ENCODE peak calls at places on chromosomes 1 and 21, in ten cellular contexts. O is CD8-positive, alpha-beta T cell; H is PC-3; V is HepG2; D is left lung; W is upper lobe of left lung; Y is K562; Z is psoas muscle; N is pancreas; S is upper lobe of right lung. J is an unnamed sample.

GRCh38 chr1:58528518-58528917 is 18.0 kb downstream of the OMA1 start:
- ATAC-seq in Z (peak; percentile 51), Y (no peak), O (no peak), S (no peak), V (no peak), D (no peak), W (peak; percentile 91), N (peak; percentile 22), H (no peak), J (peak; percentile 73)

GRCh38 chr1:7478797-7479499 is 292.1 kb upstream of the VAMP3 start:
- ATAC-seq in Z (no peak), Y (no peak), S (peak; percentile 90), D (peak; percentile 47), N (peak; percentile 53), W (peak; percentile 77), H (no peak), O (no peak), V (no peak), J (peak; percentile 80)

GRCh38 chr1:191240925-191241324 is 763.3 kb upstream of the BRINP3 start:
- ATAC-seq in D (no peak), H (peak; percentile 71), V (no peak), S (no peak), W (no peak), O (no peak), Z (no peak), Y (no peak), N (no peak), J (no peak)

GRCh38 chr21:43854773-43855633 is 10.0 kb upstream of the AGPAT3 start:
- ATAC-seq in N (no peak), V (peak; percentile 13), O (no peak), Y (peak; percentile 96), Z (no peak), D (peak; percentile 91), S (peak; percentile 92), H (no peak), W (peak; percentile 81), J (no peak)

GRCh38 chr1:179708434-179709195 is 34.5 kb upstream of the FAM163A start:
- ATAC-seq in Y (peak; percentile 44), V (no peak), O (no peak), H (no peak), Z (no peak), N (no peak), S (no peak), W (peak; percentile 11), D (no peak), J (no peak)

GRCh38 chr1:204841798-204842197 is 28.9 kb upstream of the NFASC start:
- ATAC-seq in V (no peak), N (no peak), S (no peak), Y (no peak), W (no peak), Z (no peak), H (no peak), O (no peak), D (no peak), J (no peak)

GRCh38 chr1:25989860-25990650 is 7.8 kb downstream of the PAFAH2 start:
- ATAC-seq in D (peak; percentile 41), Y (no peak), N (no peak), Z (peak; percentile 68), V (no peak), H (peak; percentile 92), W (no peak), O (peak; percentile 19), S (peak; percentile 70), J (no peak)

GRCh38 chr21:38747796-38748195 is 57.9 kb upstream of the ETS2 start:
- ATAC-seq in W (no peak), O (no peak), V (peak; percentile 25), S (no peak), H (no peak), N (peak; percentile 15), Y (no peak), D (no peak), Z (no peak), J (no peak)

GRCh38 chr1:197619008-197619640 is 156.2 kb downstream of the DENND1B start:
- ATAC-seq in W (no peak), Z (no peak), Y (peak; percentile 43), H (peak; percentile 53), S (no peak), O (peak; percentile 44), D (peak; percentile 43), V (no peak), N (peak; percentile 33), J (no peak)

GRCh38 chr1:54016343-54017282 is 1.4 kb downstream of the LDLRAD1 start:
- ATAC-seq in H (peak; percentile 89), Z (no peak), O (no peak), N (peak; percentile 73), S (peak; percentile 80), Y (peak; percentile 24), W (no peak), V (peak; percentile 67), D (peak; percentile 90), J (no peak)

GRCh38 chr1:157773723-157774350 is 3.1 kb downstream of the FCRL2 start:
- ATAC-seq in H (no peak), O (peak; percentile 57), W (no peak), N (no peak), S (peak; percentile 36), V (peak; percentile 81), Y (peak; percentile 71), D (peak; percentile 29), Z (no peak), J (no peak)

GRCh38 chr1:118303534-118303933 is 118.5 kb upstream of the SPAG17 start:
- ATAC-seq in N (no peak), H (no peak), V (no peak), S (peak; percentile 28), Z (peak; percentile 64), O (no peak), W (no peak), D (peak; percentile 71), Y (no peak), J (no peak)

GRCh38 chr1:66395202-66396061 is 138.5 kb upstream of the SGIP1 start:
- ATAC-seq in W (peak; percentile 66), S (peak; percentile 43), D (peak; percentile 70), Y (no peak), N (no peak), V (no peak), H (no peak), Z (peak; percentile 57), O (no peak), J (peak; percentile 36)

GRCh38 chr1:17588048-17588781 is 48.7 kb downstream of the ARHGEF10L start:
- ATAC-seq in W (peak; percentile 55), Y (peak; percentile 26), D (peak; percentile 93), V (peak; percentile 85), N (peak; percentile 87), H (no peak), S (peak; percentile 77), O (no peak), Z (peak; percentile 73), J (peak; percentile 37)

DNA sequence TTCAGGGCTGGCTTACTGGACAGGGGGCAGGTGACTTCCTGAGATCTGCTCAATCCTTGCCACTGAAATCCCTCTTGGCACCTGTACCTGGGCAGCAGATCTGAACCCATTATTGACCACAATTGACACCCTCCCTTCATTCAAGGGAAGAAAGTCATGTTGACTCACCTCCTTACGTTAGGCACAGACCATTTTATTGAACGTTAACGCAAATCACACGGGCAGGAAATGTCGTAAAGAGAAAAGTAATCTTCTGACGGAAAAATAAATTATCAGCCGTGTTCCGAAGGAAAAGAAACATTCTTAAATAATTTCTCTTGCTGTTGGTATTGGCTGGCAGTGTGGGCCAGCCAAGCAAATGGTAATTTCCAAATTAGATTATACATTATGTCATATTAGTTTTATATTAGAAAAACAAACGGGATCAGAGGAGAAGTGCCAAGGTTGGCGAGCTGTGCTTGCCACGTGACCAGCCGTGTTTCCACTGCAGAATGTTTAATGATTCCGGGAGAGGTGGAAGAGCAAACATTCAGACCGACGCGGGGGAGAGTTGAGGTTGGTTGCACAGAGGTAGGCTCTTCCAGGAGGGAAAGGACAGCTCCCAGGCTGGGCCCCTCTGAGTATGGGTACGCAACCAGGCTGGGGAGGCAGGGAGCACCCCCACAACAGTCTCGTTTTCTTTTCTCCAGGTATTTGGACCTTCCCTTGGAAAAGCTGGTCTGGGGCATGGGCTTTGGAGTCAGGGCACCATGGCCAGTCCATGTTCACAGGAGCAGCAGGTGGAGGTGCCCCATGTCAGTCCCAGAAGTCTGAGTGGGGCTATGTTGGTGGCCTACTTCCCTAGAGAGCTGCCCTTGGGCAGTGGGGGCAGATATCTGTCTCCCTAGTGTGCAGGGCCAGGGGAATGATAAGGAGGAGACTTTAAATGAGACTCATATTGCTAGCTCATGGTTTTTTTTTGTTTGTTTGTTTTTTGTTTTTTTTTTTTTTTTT is 121.1 kb downstream of the FOXD2 start:
- ATAC-seq in H (peak; percentile 31), Z (no peak), O (no peak), N (peak; percentile 90), Y (no peak), D (peak; percentile 74), S (peak; percentile 70), V (peak; percentile 57), W (peak; percentile 18), J (no peak)
- TF ChIP-seq CTCF in H (no peak), Z (no peak), O (no peak), N (no peak), Y (no peak), D (no peak), S (no peak), V (no peak), W (no peak), J (no peak)

DNA sequence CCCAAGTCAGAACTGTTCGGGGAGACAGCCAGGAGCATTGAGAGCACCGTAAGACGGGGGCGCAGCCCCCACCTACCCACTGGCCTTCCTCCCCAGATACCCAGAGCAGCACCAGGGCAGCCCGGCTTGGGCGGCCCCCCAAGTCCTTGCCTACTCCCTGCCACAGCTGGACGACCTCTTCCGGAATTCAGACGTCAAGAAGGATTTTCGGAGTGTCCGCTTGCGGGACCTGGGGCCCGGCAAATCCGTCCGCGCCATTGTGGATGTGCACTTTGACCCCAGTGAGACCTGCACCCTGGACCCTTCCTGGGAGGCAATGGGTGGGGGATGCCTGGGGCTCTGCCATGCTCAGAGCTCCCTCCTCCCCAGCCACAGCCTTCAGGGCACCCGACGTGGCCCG is 26.7 kb downstream of the RNF223 start:
- ATAC-seq in W (no peak), Y (no peak), H (no peak), N (no peak), O (no peak), V (no peak), D (no peak), Z (no peak), S (no peak), J (no peak)
- H3K36me3 ChIP-seq in W (peaks cover 88% of the 10 kb centered on the region), Y (peaks cover 86% of the 10 kb centered on the region), H (peaks cover 81% of the 10 kb centered on the region), N (no peaks in the 10 kb centered on the region), O (no peaks in the 10 kb centered on the region), V (peaks cover 68% of the 10 kb centered on the region), D (no peaks in the 10 kb centered on the region), Z (no peaks in the 10 kb centered on the region), S (peaks cover 17% of the 10 kb centered on the region), J (peaks cover 92% of the 10 kb centered on the region)

GRCh38 chr1:246199086-246199485 is 308.0 kb downstream of the SMYD3 start:
- ATAC-seq in N (no peak), H (no peak), S (no peak), O (no peak), Y (no peak), W (no peak), Z (no peak), V (no peak), D (no peak), J (no peak)
- TF ChIP-seq CTCF in N (no peak), H (no peak), S (no peak), O (no peak), Y (no peak), W (no peak), Z (no peak), V (no peak), D (no peak), J (no peak)

GRCh38 chr1:10140981-10141380 is 69.4 kb upstream of the KIF1B start:
- ATAC-seq in O (no peak), H (no peak), D (no peak), N (no peak), Y (no peak), Z (no peak), V (no peak), S (no peak), W (no peak), J (no peak)

GRCh38 chr1:10143961-10144485 is 66.3 kb upstream of the KIF1B start:
- ATAC-seq in W (no peak), Z (no peak), D (no peak), S (no peak), Y (no peak), H (no peak), O (no peak), N (no peak), V (no peak), J (no peak)

GRCh38 chr1:10146391-10146790 is 64.0 kb upstream of the KIF1B start:
- ATAC-seq in S (no peak), O (no peak), W (no peak), H (peak; percentile 37), N (no peak), Z (no peak), Y (no peak), D (no peak), V (no peak), J (no peak)
- H3K36me3 ChIP-seq in S (peaks cover 72% of the 10 kb centered on the region), O (no peaks in the 10 kb centered on the region), W (peaks cover 24% of the 10 kb centered on the region), H (no peaks in the 10 kb centered on the region), N (no peaks in the 10 kb centered on the region), Z (peaks cover 79% of the 10 kb centered on the region), Y (peaks cover 43% of the 10 kb centered on the region), D (no peaks in the 10 kb centered on the region), V (peaks cover 19% of the 10 kb centered on the region), J (no peaks in the 10 kb centered on the region)

J was measured in gastroesophageal sphincter.